ENCODE peak calls at places on chromosome 13, in five cellular contexts. Y is ovary, X is H1, B is IMR-90, I is HCT116. O is an unnamed sample.

GRCh38 chr13:76523740-76524382 is 362.3 kb downstream of the KCTD12 start:
- DNase-seq in Y (no peak), X (no peak), B (no peak), I (no peak), O (no peak)

GRCh38 chr13:66780814-66781213 is 449.3 kb downstream of the PCDH9 start:
- DNase-seq in Y (no peak), X (no peak), B (peak; percentile 20), I (no peak), O (no peak)

GRCh38 chr13:40484101-40484800 is 182.2 kb downstream of the FOXO1 start:
- DNase-seq in Y (no peak), X (no peak), B (no peak), I (no peak), O (no peak)

GRCh38 chr13:39016789-39017188 is 21.1 kb downstream of the PROSER1 start:
- DNase-seq in Y (no peak), X (no peak), B (peak; percentile 8), I (peak; percentile 16), O (peak; percentile 45)

GRCh38 chr13:33740134-33740538 is 77.8 kb upstream of the RFC3 start:
- DNase-seq in Y (no peak), X (no peak), B (peak; percentile 32), I (no peak), O (no peak)

GRCh38 chr13:30708541-30708940 is 26.8 kb upstream of the ALOX5AP start:
- DNase-seq in Y (no peak), X (no peak), B (peak; percentile 69), I (no peak), O (no peak)

GRCh38 chr13:20127563-20128458 is 33.0 kb downstream of the GJA3 start:
- DNase-seq in Y (peak; percentile 50), X (no peak), B (peak; percentile 16), I (no peak), O (peak; percentile 48)

GRCh38 chr13:91406619-91407018 is 8.2 kb downstream of the GPC5 start:
- DNase-seq in Y (no peak), X (peak; percentile 31), B (peak; percentile 35), I (peak; percentile 45), O (peak; percentile 62)

GRCh38 chr13:38872693-38873092 is 117.9 kb downstream of the STOML3 start:
- DNase-seq in Y (peak; percentile 11), X (peak; percentile 51), B (peak; percentile 5), I (peak; percentile 42), O (peak; percentile 34)

GRCh38 chr13:94524407-94524806 is 44.9 kb upstream of the DCT start:
- DNase-seq in Y (no peak), X (no peak), B (no peak), I (no peak), O (no peak)

GRCh38 chr13:20035130-20035529 is 76.6 kb downstream of the ZMYM2 start:
- DNase-seq in Y (no peak), X (no peak), B (no peak), I (no peak), O (peak; percentile 4)

GRCh38 chr13:107843281-107843680 is 372.1 kb downstream of the LIG4 start:
- DNase-seq in Y (no peak), X (no peak), B (no peak), I (no peak), O (no peak)

GRCh38 chr13:23963947-23964346 is 66.6 kb upstream of the C1QTNF9B start:
- DNase-seq in Y (no peak), X (no peak), B (peak; percentile 57), I (no peak), O (no peak)

DNA sequence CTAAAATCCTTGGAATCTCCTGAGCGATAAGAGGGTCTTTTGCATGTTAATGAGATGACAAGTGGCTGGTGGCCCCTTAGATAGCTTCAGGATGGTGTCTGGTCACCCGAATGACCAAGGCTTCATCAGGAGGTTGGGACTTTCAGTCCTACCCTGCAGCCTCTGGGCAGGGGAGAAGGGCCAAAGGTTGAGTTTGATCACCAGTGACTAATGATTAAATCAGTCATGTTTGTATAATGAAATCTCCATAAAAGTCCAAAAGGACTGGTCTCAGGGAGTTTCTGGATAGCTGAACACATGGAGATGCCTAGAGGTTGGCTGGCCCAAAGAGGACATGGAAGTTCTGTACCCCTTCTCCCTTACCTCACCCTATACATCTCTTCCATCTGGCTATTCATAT is 316.2 kb downstream of the MTUS2 start:
- DNase-seq in Y (no peak), X (no peak), B (no peak), I (no peak), O (no peak)
- TF ChIP-seq POLR2A in Y (no peak), X (no peak), B (no peak), I (no peak), O (no peak)

GRCh38 chr13:26222523-26223046 is 471 bp upstream of the RNF6 start:
- DNase-seq in Y (no peak), X (no peak), B (no peak), I (no peak), O (no peak)
- TF ChIP-seq POLR2A in Y (no peak), X (no peak), B (no peak), I (no peak), O (peak; percentile 13)

GRCh38 chr13:112587767-112588489 is at the start of gene TUBGCP3:
- DNase-seq in Y (peak; percentile 80), X (no peak), B (peak; percentile 78), I (peak; percentile 54), O (peak; percentile 92)
- TF ChIP-seq POLR2A in Y (no peak), X (peak; percentile 90), B (peak; percentile 51), I (peak; percentile 58), O (peak; percentile 78)

GRCh38 chr13:114018461-114019055 is 44.7 kb upstream of the C13orf46 start:
- DNase-seq in Y (no peak), X (no peak), B (no peak), I (no peak), O (no peak)

GRCh38 chr13:114017966-114018365 is 44.1 kb upstream of the C13orf46 start:
- DNase-seq in Y (no peak), X (no peak), B (no peak), I (no peak), O (no peak)

GRCh38 chr13:114017028-114017630 is 43.3 kb upstream of the C13orf46 start:
- DNase-seq in Y (no peak), X (no peak), B (peak; percentile 42), I (no peak), O (peak; percentile 25)

GRCh38 chr13:114020750-114021463 is 47.0 kb upstream of the C13orf46 start:
- DNase-seq in Y (no peak), X (no peak), B (no peak), I (no peak), O (no peak)

GRCh38 chr13:114019367-114019766 is 45.5 kb upstream of the C13orf46 start:
- DNase-seq in Y (no peak), X (no peak), B (no peak), I (peak; percentile 8), O (peak; percentile 46)
- TF ChIP-seq POLR2A in Y (no peak), X (no peak), B (no peak), I (no peak), O (no peak)

GRCh38 chr13:47480121-47480520 is 521.0 kb downstream of the SUCLA2 start:
- DNase-seq in Y (no peak), X (no peak), B (peak; percentile 96), I (no peak), O (no peak)

GRCh38 chr13:47478985-47479384 is 522.1 kb downstream of the SUCLA2 start:
- DNase-seq in Y (no peak), X (no peak), B (no peak), I (no peak), O (no peak)

GRCh38 chr13:47484564-47484963 is 516.5 kb downstream of the SUCLA2 start:
- DNase-seq in Y (no peak), X (no peak), B (peak; percentile 89), I (no peak), O (no peak)

GRCh38 chr13:47481521-47481920 is 519.6 kb downstream of the SUCLA2 start:
- DNase-seq in Y (no peak), X (no peak), B (peak; percentile 23), I (no peak), O (no peak)

GRCh38 chr13:47480941-47481340 is 520.1 kb downstream of the SUCLA2 start:
- DNase-seq in Y (no peak), X (no peak), B (no peak), I (no peak), O (no peak)
- TF ChIP-seq POLR2A in Y (no peak), X (no peak), B (no peak), I (no peak), O (no peak)

GRCh38 chr13:95556981-95557380 is 4.5 kb downstream of the CLDN10 start:
- DNase-seq in Y (no peak), X (no peak), B (no peak), I (no peak), O (no peak)

GRCh38 chr13:95553271-95553588 is 710 bp downstream of the CLDN10 start:
- DNase-seq in Y (no peak), X (no peak), B (no peak), I (no peak), O (no peak)

GRCh38 chr13:95552539-95553270 is at the start of gene CLDN10:
- DNase-seq in Y (no peak), X (peak; percentile 53), B (no peak), I (no peak), O (peak; percentile 25)

GRCh38 chr13:95552208-95552538 is 347 bp upstream of the CLDN10 start:
- DNase-seq in Y (no peak), X (no peak), B (no peak), I (no peak), O (no peak)

GRCh38 chr13:95553614-95554385 is 1.3 kb downstream of the CLDN10 start:
- DNase-seq in Y (no peak), X (no peak), B (no peak), I (no peak), O (no peak)
- TF ChIP-seq POLR2A in Y (no peak), X (no peak), B (no peak), I (no peak), O (no peak)

O was measured in erythroblast.